ENCODE peak calls at places on chromosomes 5 and 9, in five cellular contexts. I is esophagus squamous epithelium, O is HepG2, J is sigmoid colon, K is body of pancreas. W is an unnamed sample.

GRCh38 chr5:85452322-85453025 is 1067.8 kb upstream of the EDIL3 start:
- DNase-seq in I (no peak), O (no peak), J (no peak), K (no peak), W (no peak)

GRCh38 chr9:34451545-34451944 is 6.8 kb downstream of the FAM219A start:
- DNase-seq in I (no peak), O (no peak), J (no peak), K (no peak), W (no peak)

GRCh38 chr5:12292610-12293204 is 388.5 kb upstream of the CTNND2 start:
- DNase-seq in I (no peak), O (no peak), J (no peak), K (no peak), W (no peak)

GRCh38 chr5:82312373-82312856 is 34.3 kb upstream of the RPS23 start:
- DNase-seq in I (no peak), O (peak), J (peak), K (peak), W (peak)

GRCh38 chr5:98781520-98781919 is 8.1 kb downstream of the RGMB start:
- DNase-seq in I (no peak), O (no peak), J (no peak), K (no peak), W (no peak)

GRCh38 chr5:88944751-88945507 is 61.9 kb upstream of the MEF2C start:
- DNase-seq in I (no peak), O (no peak), J (no peak), K (no peak), W (no peak)

GRCh38 chr5:30956251-30956650 is 237.2 kb upstream of the CDH6 start:
- DNase-seq in I (no peak), O (no peak), J (no peak), K (no peak), W (no peak)

GRCh38 chr9:124844291-124844690 is 9.0 kb upstream of the WDR38 start:
- DNase-seq in I (no peak), O (no peak), J (no peak), K (no peak), W (no peak)

GRCh38 chr9:71036501-71036900 is 84.9 kb downstream of the TRPM3 start:
- DNase-seq in I (no peak), O (peak), J (no peak), K (no peak), W (no peak)

GRCh38 chr9:104747245-104747564 is 278 bp upstream of the NIPSNAP3A start:
- DNase-seq in I (no peak), O (no peak), J (no peak), K (no peak), W (no peak)

GRCh38 chr5:27158775-27159174 is 120.4 kb upstream of the CDH9 start:
- DNase-seq in I (no peak), O (no peak), J (no peak), K (no peak), W (no peak)

DNA sequence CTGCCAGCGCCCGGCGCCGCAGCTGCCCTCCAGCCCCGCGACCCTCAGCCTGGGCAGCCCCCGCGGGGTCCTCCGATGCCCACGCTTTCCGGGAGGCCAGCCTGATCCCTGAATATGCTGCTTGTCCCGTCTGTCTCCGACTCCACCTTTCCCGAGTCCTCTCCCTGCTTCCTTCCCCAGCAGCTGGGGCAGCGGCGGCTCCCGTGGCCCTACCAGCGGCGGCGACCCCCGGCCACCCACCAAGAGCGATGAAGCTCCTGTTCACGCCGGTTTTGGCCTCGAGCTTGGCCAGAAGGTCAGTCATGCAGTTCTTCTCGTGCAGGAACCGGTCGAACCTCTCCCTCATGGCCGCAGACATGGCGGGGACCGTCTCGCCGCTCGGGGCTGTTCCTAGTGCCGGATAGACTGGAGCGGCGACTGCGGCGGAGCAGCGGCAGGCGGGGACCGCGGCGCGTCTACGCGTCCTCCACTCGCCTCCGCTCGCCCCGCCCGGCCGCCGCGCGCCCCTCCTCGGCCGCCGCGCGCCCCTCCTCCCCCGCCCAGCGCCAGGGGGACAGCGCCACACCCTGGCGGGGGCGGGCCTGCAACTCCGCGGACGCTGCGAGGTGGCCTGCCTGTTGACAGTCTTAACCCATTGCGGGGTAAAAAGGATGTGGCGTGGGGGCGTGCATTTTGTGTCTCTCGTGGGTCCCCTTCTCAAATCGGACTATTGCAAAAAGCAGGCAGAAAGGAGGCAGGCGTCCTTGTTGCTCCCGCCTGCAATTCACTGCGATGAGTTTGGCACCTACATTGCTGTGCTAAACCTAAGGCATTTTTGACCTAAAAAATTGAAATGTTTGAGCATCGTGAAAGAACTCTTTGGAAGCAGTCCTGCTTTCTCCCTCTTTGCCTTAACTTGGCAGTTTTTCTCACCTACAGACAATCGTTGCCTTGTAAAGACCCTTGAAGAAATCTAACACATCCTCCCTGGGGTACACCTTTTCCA is at the start of gene REEP5:
- DNase-seq in I (peak), O (peak), J (peak), K (peak), W (peak)
- TF ChIP-seq POLR2A in I (no peak), O (peak), J (peak), K (peak), W (peak)

DNA sequence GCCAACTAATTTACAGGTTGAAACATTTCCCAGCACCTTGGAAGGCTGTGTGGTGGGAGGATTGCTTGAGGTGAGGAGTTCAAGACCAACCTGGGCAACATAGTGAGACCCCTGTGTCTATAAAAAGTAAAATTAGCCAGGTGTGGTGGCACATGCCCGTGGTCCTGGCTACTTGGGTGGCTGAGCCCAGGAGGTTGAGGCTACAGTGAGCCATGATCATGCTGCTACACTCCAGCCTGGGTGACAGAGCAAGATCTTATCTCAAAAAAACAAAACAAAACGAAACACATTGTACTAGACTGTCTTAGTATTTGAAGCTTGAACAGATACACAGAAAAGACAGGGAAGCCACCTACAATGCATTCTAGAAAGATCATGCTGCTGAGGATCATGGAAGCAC is 2.8 kb upstream of the HSDL2 start:
- DNase-seq in I (no peak), O (no peak), J (no peak), K (no peak), W (no peak)
- TF ChIP-seq POLR2A in I (no peak), O (no peak), J (no peak), K (no peak), W (no peak)

GRCh38 chr5:150517272-150518152 is 9.6 kb downstream of the NDST1 start:
- DNase-seq in I (no peak), O (peak), J (no peak), K (peak), W (peak)
- TF ChIP-seq POLR2A in I (no peak), O (no peak), J (no peak), K (no peak), W (no peak)

GRCh38 chr5:138752951-138753793 is at the start of gene CTNNA1:
- DNase-seq in I (no peak), O (peak), J (peak), K (peak), W (peak)

GRCh38 chr5:138755084-138755748 is 2.0 kb downstream of the CTNNA1 start:
- DNase-seq in I (no peak), O (no peak), J (no peak), K (no peak), W (no peak)

GRCh38 chr5:138754699-138755057 is 1.5 kb downstream of the CTNNA1 start:
- DNase-seq in I (no peak), O (no peak), J (no peak), K (peak), W (no peak)

GRCh38 chr5:138752341-138752950 is 779 bp upstream of the CTNNA1 start:
- DNase-seq in I (no peak), O (peak), J (peak), K (peak), W (peak)

GRCh38 chr5:138753794-138754698 is 821 bp downstream of the CTNNA1 start:
- DNase-seq in I (peak), O (peak), J (peak), K (peak), W (peak)
- TF ChIP-seq POLR2A in I (no peak), O (no peak), J (no peak), K (no peak), W (no peak)

GRCh38 chr9:120386390-120387131 is 193.4 kb downstream of the CDK5RAP2 start:
- DNase-seq in I (no peak), O (peak), J (peak), K (peak), W (no peak)

GRCh38 chr9:120389300-120389699 is 190.7 kb downstream of the CDK5RAP2 start:
- DNase-seq in I (no peak), O (no peak), J (no peak), K (no peak), W (no peak)

GRCh38 chr9:120388000-120388855 is 191.7 kb downstream of the CDK5RAP2 start:
- DNase-seq in I (no peak), O (no peak), J (peak), K (no peak), W (no peak)

GRCh38 chr9:120385606-120386389 is 194.2 kb downstream of the CDK5RAP2 start:
- DNase-seq in I (no peak), O (no peak), J (peak), K (no peak), W (no peak)

DNA sequence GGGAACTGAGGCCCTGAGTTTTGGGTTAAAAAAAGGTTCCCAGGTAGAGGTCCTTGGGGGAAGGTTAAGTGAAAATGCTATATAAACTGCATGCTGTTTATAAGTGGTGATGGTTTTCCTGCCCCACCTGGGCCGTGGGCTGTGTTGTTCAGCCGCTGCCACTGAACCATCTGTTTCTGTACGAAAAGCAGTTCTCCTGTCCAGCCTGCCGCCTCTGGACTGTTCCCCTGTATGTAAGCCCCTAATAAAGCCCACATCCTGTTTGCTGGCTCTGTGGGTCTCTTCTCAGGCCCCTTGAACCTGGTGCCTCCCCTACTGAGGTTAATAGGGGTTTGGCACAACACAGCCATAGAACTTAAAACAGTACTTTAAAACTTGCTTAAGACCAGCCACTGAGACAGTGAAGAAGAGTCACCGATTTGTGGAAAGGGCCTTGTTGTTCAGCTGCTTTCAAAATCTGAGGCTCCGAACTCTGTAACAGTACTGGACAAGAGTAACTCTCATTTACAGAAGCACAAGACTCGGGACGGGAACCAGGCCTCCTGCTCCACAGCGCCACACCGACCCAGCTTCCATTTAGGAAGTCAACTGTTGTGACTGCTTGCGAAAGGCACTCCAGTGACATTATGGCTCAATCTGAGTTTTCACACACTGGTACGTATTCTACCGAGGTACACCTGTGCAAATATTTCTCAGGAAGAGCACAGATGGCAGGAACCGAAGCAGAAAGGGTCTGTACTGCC is 192.5 kb downstream of the CDK5RAP2 start:
- DNase-seq in I (no peak), O (peak), J (peak), K (no peak), W (no peak)
- TF ChIP-seq POLR2A in I (no peak), O (no peak), J (no peak), K (no peak), W (no peak)

DNA sequence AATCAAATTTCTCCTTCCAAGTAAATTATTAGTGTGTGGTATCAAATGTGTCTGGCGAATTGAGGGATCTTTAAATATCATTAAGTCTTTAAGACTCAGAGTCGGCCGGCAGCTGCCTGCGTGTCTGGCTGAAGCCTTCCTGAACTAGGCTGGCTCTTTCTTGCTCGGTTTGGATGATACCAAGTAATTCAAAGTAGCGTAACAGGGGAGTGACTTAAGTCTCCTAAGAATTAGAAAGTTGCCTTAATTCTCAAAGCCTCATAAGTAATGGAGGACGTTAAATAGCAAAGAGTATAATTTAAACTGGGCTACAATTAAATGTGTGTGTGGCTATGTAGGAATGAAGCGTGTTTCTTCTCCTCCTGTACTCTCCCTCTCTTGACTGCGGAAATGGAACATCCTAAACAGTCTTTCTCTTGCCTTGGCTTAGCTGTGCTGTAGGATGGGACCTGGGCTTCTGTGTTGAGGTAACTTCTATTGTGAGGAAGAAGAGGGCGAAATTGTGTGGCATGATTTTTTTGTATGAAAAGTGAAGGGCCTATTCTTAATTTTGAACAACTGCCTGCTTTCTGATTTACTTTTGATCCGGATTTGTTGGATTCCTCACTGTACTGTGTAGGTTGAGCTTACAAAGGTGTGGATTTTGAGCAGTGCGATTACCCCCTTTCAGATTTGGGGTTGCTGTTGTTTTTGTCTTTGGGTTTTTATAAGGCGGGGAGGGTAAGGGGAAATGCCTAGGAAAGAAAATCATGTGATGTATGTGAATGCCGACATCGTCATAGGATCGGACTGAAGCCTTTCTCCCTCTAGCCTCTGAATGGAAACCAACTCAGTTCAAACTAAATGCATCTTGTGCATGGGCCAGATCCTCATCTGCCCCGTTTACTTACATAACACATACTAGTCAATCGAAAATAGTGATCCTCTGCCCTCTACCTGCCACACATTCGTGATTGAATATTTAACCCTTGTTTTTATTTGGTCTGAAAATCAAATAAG is 29.9 kb downstream of the CPEB4 start:
- DNase-seq in I (no peak), O (peak), J (peak), K (peak), W (peak)
- TF ChIP-seq POLR2A in I (no peak), O (peak), J (peak), K (no peak), W (peak)

GRCh38 chr5:36876389-36876964 is at the start of gene NIPBL:
- DNase-seq in I (peak), O (peak), J (peak), K (peak), W (peak)
- TF ChIP-seq POLR2A in I (no peak), O (peak), J (peak), K (peak), W (peak)

W was measured in uterus.